ENCODE peak calls at places on chromosomes 6 and 20, in eight cellular contexts. U, F, N, D, H, Y, V and J are unnamed samples.

GRCh38 chr6:90087103-90087833 is 193.0 kb downstream of the GJA10 start:
- DNase-seq in F (peak), H (no peak), Y (peak), N (no peak), V (peak), U (peak), D (peak), J (no peak)

GRCh38 chr6:105120570-105120969 is 59.2 kb downstream of the POPDC3 start:
- DNase-seq in U (no peak), H (no peak), D (no peak), N (no peak), F (no peak), Y (no peak), V (no peak), J (no peak)

GRCh38 chr6:10522929-10523573 is 1.9 kb downstream of the GCNT2 start:
- DNase-seq in Y (no peak), V (no peak), D (no peak), U (no peak), H (peak), N (peak), F (no peak), J (no peak)

GRCh38 chr6:97113170-97113569 is 169.8 kb downstream of the MMS22L start:
- DNase-seq in U (no peak), Y (no peak), H (no peak), N (no peak), F (no peak), V (no peak), D (no peak), J (no peak)

GRCh38 chr6:72553531-72554202 is 68.2 kb upstream of the KCNQ5 start:
- DNase-seq in V (peak), Y (peak), F (peak), U (peak), H (no peak), D (peak), N (no peak), J (no peak)

GRCh38 chr6:8859501-8859900 is 424.2 kb upstream of the SLC35B3 start:
- DNase-seq in U (no peak), Y (no peak), V (peak), H (no peak), D (no peak), N (no peak), F (no peak), J (no peak)

GRCh38 chr6:43092635-43093034 is 16.5 kb downstream of the PTK7 start:
- DNase-seq in D (no peak), V (no peak), F (no peak), N (no peak), U (no peak), H (no peak), Y (no peak), J (no peak)

GRCh38 chr6:157751547-157752200 is 71.4 kb upstream of the SNX9 start:
- DNase-seq in H (no peak), F (no peak), Y (no peak), D (no peak), N (no peak), U (no peak), V (no peak), J (no peak)

GRCh38 chr20:59039233-59039632 is 3.4 kb downstream of the PRELID3B start:
- DNase-seq in N (no peak), Y (no peak), D (peak), V (no peak), U (no peak), H (no peak), F (peak), J (no peak)

GRCh38 chr6:46903175-46903574 is 18.6 kb downstream of the ADGRF5 start:
- DNase-seq in H (peak), N (no peak), U (no peak), V (no peak), F (no peak), D (no peak), Y (no peak), J (no peak)

GRCh38 chr6:21596379-21597242 is 3.1 kb downstream of the SOX4 start:
- DNase-seq in U (peak), N (peak), Y (peak), V (peak), D (peak), F (peak), H (no peak), J (no peak)

GRCh38 chr6:31822038-31822821 is 5.3 kb upstream of the HSPA1B start:
- DNase-seq in F (peak), H (peak), Y (peak), N (peak), U (peak), D (peak), V (peak), J (no peak)

GRCh38 chr6:169824021-169824420 is 72.6 kb downstream of the ERMARD start:
- DNase-seq in F (no peak), U (no peak), V (no peak), H (no peak), Y (no peak), D (no peak), N (no peak), J (no peak)

GRCh38 chr20:58892932-58893224 is 40.4 kb downstream of the GNAS start:
- DNase-seq in Y (no peak), V (no peak), D (no peak), H (no peak), U (no peak), F (no peak), N (no peak), J (no peak)

GRCh38 chr6:6538301-6538700 is 50.2 kb upstream of the LY86 start:
- DNase-seq in Y (no peak), H (no peak), F (no peak), U (no peak), D (no peak), V (no peak), N (no peak), J (no peak)

DNA sequence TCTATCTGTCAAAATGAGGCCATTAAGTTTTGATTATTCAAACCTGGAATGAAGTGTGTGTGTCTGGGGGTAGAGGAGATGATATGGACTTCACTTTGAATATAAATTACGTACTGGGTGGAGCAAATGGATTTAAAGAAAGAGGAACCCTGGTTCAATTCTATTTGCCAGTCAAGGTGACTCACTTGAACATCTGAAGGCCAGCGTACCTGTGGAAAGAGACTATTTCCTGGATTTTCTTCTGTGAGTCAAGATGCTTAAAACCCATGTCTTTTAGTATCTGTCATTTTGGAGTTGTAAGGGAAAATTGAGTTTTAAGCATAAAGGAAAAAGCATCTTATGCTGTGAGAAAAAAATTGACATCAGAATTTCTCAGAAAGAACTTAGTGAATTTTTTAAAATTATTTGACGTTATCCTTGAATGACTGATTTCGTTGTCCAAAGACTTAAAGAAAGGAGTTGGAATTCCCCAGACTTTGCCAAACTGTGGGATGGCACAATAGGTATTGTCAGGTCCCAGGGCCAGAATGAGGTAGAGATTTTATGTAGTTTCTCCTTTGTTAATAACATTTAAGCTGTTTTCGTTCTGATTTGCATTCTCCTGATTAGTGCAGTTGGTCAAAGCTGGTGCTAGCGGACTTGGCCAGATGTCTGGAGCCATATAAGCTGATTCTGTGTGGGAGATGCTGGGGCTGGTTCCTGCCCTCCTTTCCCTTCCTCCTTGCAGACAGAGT is 2.4 kb upstream of the PPP1R14C start:
- DNase-seq in U (peak), V (no peak), F (peak), H (no peak), D (no peak), Y (no peak), N (no peak), J (no peak)
- TF ChIP-seq EZH2 in U (no peak), V (no peak), F (no peak), H (no peak), D (no peak), Y (no peak), N (no peak), J (no peak)

GRCh38 chr6:133132583-133132982 is 108.6 kb upstream of the EYA4 start:
- DNase-seq in U (no peak), F (no peak), Y (no peak), N (peak), H (no peak), D (no peak), V (no peak), J (no peak)

GRCh38 chr6:133131621-133132020 is 109.5 kb upstream of the EYA4 start:
- DNase-seq in F (no peak), D (peak), U (no peak), V (no peak), Y (no peak), N (no peak), H (no peak), J (no peak)

GRCh38 chr6:133130863-133131262 is 110.3 kb upstream of the EYA4 start:
- DNase-seq in V (peak), H (peak), D (peak), Y (peak), F (peak), U (peak), N (no peak), J (no peak)

GRCh38 chr6:133129556-133129955 is 111.6 kb upstream of the EYA4 start:
- DNase-seq in N (no peak), V (no peak), U (peak), F (peak), H (no peak), D (no peak), Y (no peak), J (no peak)

GRCh38 chr6:133132092-133132491 is 109.1 kb upstream of the EYA4 start:
- DNase-seq in D (no peak), U (no peak), V (peak), N (no peak), F (peak), Y (peak), H (no peak), J (no peak)
- H3K27ac ChIP-seq in D (no peak), U (no peak), V (no peak), N (no peak), F (peak), Y (no peak), H (no peak), J (no peak)

GRCh38 chr6:165988306-165988756 is 179.3 kb downstream of the TBXT start:
- DNase-seq in H (no peak), N (peak), V (no peak), Y (no peak), D (peak), U (no peak), F (no peak), J (no peak)

GRCh38 chr6:165987483-165988305 is 180.0 kb downstream of the TBXT start:
- DNase-seq in V (peak), Y (peak), N (peak), D (peak), H (no peak), U (peak), F (no peak), J (no peak)

GRCh38 chr6:165985281-165985925 is 182.2 kb downstream of the TBXT start:
- DNase-seq in U (no peak), F (no peak), N (no peak), D (no peak), Y (no peak), V (no peak), H (no peak), J (no peak)

GRCh38 chr6:165985926-165986646 is 181.6 kb downstream of the TBXT start:
- DNase-seq in U (no peak), Y (no peak), F (no peak), N (peak), D (no peak), H (no peak), V (no peak), J (no peak)

GRCh38 chr6:165986647-165987482 is 180.8 kb downstream of the TBXT start:
- DNase-seq in Y (peak), V (peak), D (peak), N (peak), F (no peak), U (no peak), H (no peak), J (no peak)
- TF ChIP-seq EZH2 in Y (peak), V (peak), D (no peak), N (peak), F (no peak), U (no peak), H (no peak), J (no peak)

GRCh38 chr6:101722481-101722880 is 329.0 kb downstream of the GRIK2 start:
- DNase-seq in D (peak), N (no peak), U (no peak), V (peak), F (no peak), H (no peak), Y (no peak), J (no peak)

GRCh38 chr6:101728388-101728787 is 334.9 kb downstream of the GRIK2 start:
- DNase-seq in N (no peak), F (no peak), Y (no peak), U (no peak), V (no peak), D (no peak), H (no peak), J (no peak)

DNA sequence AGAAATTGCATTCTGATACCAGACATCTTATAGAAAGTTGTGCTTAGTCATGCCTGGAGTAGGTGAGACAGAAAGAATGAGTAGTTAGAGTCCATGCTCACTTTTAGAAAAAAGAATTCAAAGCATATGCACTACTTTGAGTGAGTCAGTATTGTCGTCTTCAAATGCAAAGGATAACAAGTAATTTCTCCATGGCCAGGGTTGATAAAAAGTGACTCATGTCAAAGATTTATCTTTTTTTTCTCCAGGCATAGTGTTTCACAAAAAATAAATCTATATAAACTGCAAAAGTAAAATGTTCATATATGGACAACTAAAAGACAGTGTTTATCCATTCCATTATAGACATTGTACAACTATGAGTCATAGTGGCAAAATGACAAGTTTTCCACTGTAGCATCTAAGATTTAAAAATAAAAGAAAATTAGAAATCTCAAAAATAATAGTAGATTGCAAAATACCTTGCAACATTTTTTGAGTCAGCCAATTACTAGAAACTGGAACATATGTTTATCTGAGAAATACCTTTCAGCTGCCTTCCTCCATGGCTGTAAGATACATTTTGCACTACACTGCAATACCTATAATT is 329.6 kb downstream of the GRIK2 start:
- DNase-seq in Y (peak), N (no peak), D (peak), U (peak), V (peak), H (no peak), F (peak), J (no peak)
- H3K27ac ChIP-seq in Y (peak), N (no peak), D (peak), U (peak), V (no peak), H (no peak), F (peak), J (no peak)

GRCh38 chr20:21106171-21106694 is at the start of gene LINC00237:
- DNase-seq in U (no peak), Y (no peak), H (no peak), D (no peak), F (no peak), N (peak), V (no peak), J (no peak)
- TF ChIP-seq EZH2 in U (peak), Y (no peak), H (no peak), D (no peak), F (no peak), N (peak), V (peak), J (no peak)

GRCh38 chr6:37807656-37808055 is 11.9 kb upstream of the ZFAND3 start:
- DNase-seq in V (no peak), N (no peak), U (peak), Y (no peak), F (no peak), H (no peak), D (peak), J (no peak)
- H3K27ac ChIP-seq in V (no peak), N (no peak), U (no peak), Y (no peak), F (no peak), H (no peak), D (no peak), J (no peak)

DNA sequence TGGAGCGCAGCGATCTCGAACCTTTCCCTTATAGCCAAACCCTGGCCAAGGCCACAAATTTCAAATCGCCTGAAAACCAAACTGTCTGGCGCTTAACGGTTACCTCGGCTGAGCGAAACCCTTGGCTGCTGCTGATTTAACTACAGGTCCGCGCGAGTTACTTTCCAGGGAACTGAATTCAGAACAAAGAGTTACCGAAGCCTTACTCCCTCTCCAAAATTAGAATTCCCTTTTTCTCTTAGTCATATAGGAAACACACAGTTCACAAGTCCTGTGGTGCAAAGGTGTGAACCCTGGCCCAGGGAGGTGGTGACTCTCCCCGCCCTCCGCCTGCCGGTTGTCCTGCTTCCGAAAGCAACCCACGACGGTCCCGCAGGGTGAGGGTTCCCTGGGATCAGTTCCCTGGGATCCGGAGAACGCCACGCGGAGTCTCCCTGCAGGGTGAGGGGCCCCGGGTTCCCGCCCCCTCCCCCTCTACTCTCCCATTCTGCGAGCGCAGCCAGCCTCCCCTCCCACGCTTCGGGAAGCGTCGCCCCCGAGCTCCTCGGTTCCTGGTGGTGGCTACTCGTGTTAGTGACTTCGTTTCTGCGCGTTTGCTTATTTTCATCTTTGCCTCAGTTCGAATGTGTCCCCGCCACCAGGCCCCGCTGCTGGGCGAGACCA is 1.1 kb upstream of the SLC35D3 start:
- DNase-seq in N (peak), H (no peak), Y (no peak), F (no peak), D (peak), U (peak), V (peak), J (no peak)
- TF ChIP-seq EZH2 in N (no peak), H (no peak), Y (peak), F (no peak), D (peak), U (peak), V (peak), J (no peak)